ENCODE peak calls at places on chromosome 2, in nine cellular contexts. One of them, this sample, is unnamed.

GRCh38 chr2:59858540-59858939 is 694.9 kb downstream of the BCL11A start:
- DNase-seq in left ventricle myocardium inferior: no peak
- DNase-seq in Panc1: no peak
- DNase-seq in endothelial cell: no peak
- DNase-seq in brain pericyte: no peak
- DNase-seq in activated CD8-positive, alpha-beta memory T cell treated with anti-CD3 and anti-CD28 coated beads, Interleukin-2, amount 50 U/mL, for 4 hours: no peak
- DNase-seq in activated naive CD4-positive, alpha-beta T cell treated with Interleukin-2 at 50 U/mL for 16 hours: no peak
- DNase-seq in GM12864: no peak
- DNase-seq in activated CD4-positive, alpha-beta T cell treated with anti-CD3 and anti-CD28 coated beads, Interleukin-2, amount 10 ng/mL, durations not matched to agents 7 days and 5 days: no peak
- DNase-seq in this sample: no peak

GRCh38 chr2:11912980-11913379 is 166.5 kb downstream of the LPIN1 start:
- DNase-seq in left ventricle myocardium inferior: no peak
- DNase-seq in Panc1: no peak
- DNase-seq in endothelial cell: no peak
- DNase-seq in brain pericyte: no peak
- DNase-seq in activated CD8-positive, alpha-beta memory T cell treated with anti-CD3 and anti-CD28 coated beads, Interleukin-2, amount 50 U/mL, for 4 hours: no peak
- DNase-seq in activated naive CD4-positive, alpha-beta T cell treated with Interleukin-2 at 50 U/mL for 16 hours: no peak
- DNase-seq in GM12864: no peak
- DNase-seq in activated CD4-positive, alpha-beta T cell treated with anti-CD3 and anti-CD28 coated beads, Interleukin-2, amount 10 ng/mL, durations not matched to agents 7 days and 5 days: no peak
- DNase-seq in this sample: no peak

GRCh38 chr2:96548558-96549465 is 12.3 kb downstream of the ARID5A start:
- DNase-seq in left ventricle myocardium inferior: no peak
- DNase-seq in Panc1: no peak
- DNase-seq in endothelial cell: no peak
- DNase-seq in brain pericyte: no peak
- DNase-seq in activated CD8-positive, alpha-beta memory T cell treated with anti-CD3 and anti-CD28 coated beads, Interleukin-2, amount 50 U/mL, for 4 hours: no peak
- DNase-seq in activated naive CD4-positive, alpha-beta T cell treated with Interleukin-2 at 50 U/mL for 16 hours: no peak
- DNase-seq in GM12864: no peak
- DNase-seq in activated CD4-positive, alpha-beta T cell treated with anti-CD3 and anti-CD28 coated beads, Interleukin-2, amount 10 ng/mL, durations not matched to agents 7 days and 5 days: no peak
- DNase-seq in this sample: no peak

GRCh38 chr2:127197475-127198385 is 22.4 kb downstream of the CYP27C1 start:
- DNase-seq in left ventricle myocardium inferior: peak
- DNase-seq in Panc1: no peak
- DNase-seq in endothelial cell: peak
- DNase-seq in brain pericyte: no peak
- DNase-seq in activated CD8-positive, alpha-beta memory T cell treated with anti-CD3 and anti-CD28 coated beads, Interleukin-2, amount 50 U/mL, for 4 hours: peak
- DNase-seq in activated naive CD4-positive, alpha-beta T cell treated with Interleukin-2 at 50 U/mL for 16 hours: peak
- DNase-seq in GM12864: peak
- DNase-seq in activated CD4-positive, alpha-beta T cell treated with anti-CD3 and anti-CD28 coated beads, Interleukin-2, amount 10 ng/mL, durations not matched to agents 7 days and 5 days: peak
- DNase-seq in this sample: peak

GRCh38 chr2:148023861-148024260 is 3.0 kb downstream of the MBD5 start:
- DNase-seq in left ventricle myocardium inferior: no peak
- DNase-seq in Panc1: no peak
- DNase-seq in endothelial cell: no peak
- DNase-seq in brain pericyte: no peak
- DNase-seq in activated CD8-positive, alpha-beta memory T cell treated with anti-CD3 and anti-CD28 coated beads, Interleukin-2, amount 50 U/mL, for 4 hours: no peak
- DNase-seq in activated naive CD4-positive, alpha-beta T cell treated with Interleukin-2 at 50 U/mL for 16 hours: no peak
- DNase-seq in GM12864: no peak
- DNase-seq in activated CD4-positive, alpha-beta T cell treated with anti-CD3 and anti-CD28 coated beads, Interleukin-2, amount 10 ng/mL, durations not matched to agents 7 days and 5 days: peak
- DNase-seq in this sample: no peak

GRCh38 chr2:25673170-25674002 is at the start of gene DTNB:
- DNase-seq in left ventricle myocardium inferior: peak
- DNase-seq in Panc1: peak
- DNase-seq in endothelial cell: peak
- DNase-seq in brain pericyte: no peak
- DNase-seq in activated CD8-positive, alpha-beta memory T cell treated with anti-CD3 and anti-CD28 coated beads, Interleukin-2, amount 50 U/mL, for 4 hours: peak
- DNase-seq in activated naive CD4-positive, alpha-beta T cell treated with Interleukin-2 at 50 U/mL for 16 hours: peak
- DNase-seq in GM12864: no peak
- DNase-seq in activated CD4-positive, alpha-beta T cell treated with anti-CD3 and anti-CD28 coated beads, Interleukin-2, amount 10 ng/mL, durations not matched to agents 7 days and 5 days: peak
- DNase-seq in this sample: peak

GRCh38 chr2:175605989-175606841 is 395.9 kb downstream of the LNPK start:
- DNase-seq in left ventricle myocardium inferior: no peak
- DNase-seq in Panc1: no peak
- DNase-seq in endothelial cell: no peak
- DNase-seq in brain pericyte: no peak
- DNase-seq in activated CD8-positive, alpha-beta memory T cell treated with anti-CD3 and anti-CD28 coated beads, Interleukin-2, amount 50 U/mL, for 4 hours: no peak
- DNase-seq in activated naive CD4-positive, alpha-beta T cell treated with Interleukin-2 at 50 U/mL for 16 hours: no peak
- DNase-seq in GM12864: no peak
- DNase-seq in activated CD4-positive, alpha-beta T cell treated with anti-CD3 and anti-CD28 coated beads, Interleukin-2, amount 10 ng/mL, durations not matched to agents 7 days and 5 days: no peak
- DNase-seq in this sample: no peak

GRCh38 chr2:65165595-65165994 is 35.7 kb upstream of the RAB1A start:
- DNase-seq in left ventricle myocardium inferior: no peak
- DNase-seq in Panc1: no peak
- DNase-seq in endothelial cell: no peak
- DNase-seq in brain pericyte: no peak
- DNase-seq in activated CD8-positive, alpha-beta memory T cell treated with anti-CD3 and anti-CD28 coated beads, Interleukin-2, amount 50 U/mL, for 4 hours: no peak
- DNase-seq in activated naive CD4-positive, alpha-beta T cell treated with Interleukin-2 at 50 U/mL for 16 hours: no peak
- DNase-seq in GM12864: no peak
- DNase-seq in activated CD4-positive, alpha-beta T cell treated with anti-CD3 and anti-CD28 coated beads, Interleukin-2, amount 10 ng/mL, durations not matched to agents 7 days and 5 days: no peak
- DNase-seq in this sample: no peak

GRCh38 chr2:204571041-204571440 is 25.8 kb downstream of the PARD3B start:
- DNase-seq in left ventricle myocardium inferior: no peak
- DNase-seq in Panc1: no peak
- DNase-seq in endothelial cell: no peak
- DNase-seq in brain pericyte: no peak
- DNase-seq in activated CD8-positive, alpha-beta memory T cell treated with anti-CD3 and anti-CD28 coated beads, Interleukin-2, amount 50 U/mL, for 4 hours: no peak
- DNase-seq in activated naive CD4-positive, alpha-beta T cell treated with Interleukin-2 at 50 U/mL for 16 hours: no peak
- DNase-seq in GM12864: no peak
- DNase-seq in activated CD4-positive, alpha-beta T cell treated with anti-CD3 and anti-CD28 coated beads, Interleukin-2, amount 10 ng/mL, durations not matched to agents 7 days and 5 days: no peak
- DNase-seq in this sample: no peak

GRCh38 chr2:27038012-27038411 is 5.2 kb downstream of the TMEM214 start:
- DNase-seq in left ventricle myocardium inferior: no peak
- DNase-seq in Panc1: no peak
- DNase-seq in endothelial cell: no peak
- DNase-seq in brain pericyte: no peak
- DNase-seq in activated CD8-positive, alpha-beta memory T cell treated with anti-CD3 and anti-CD28 coated beads, Interleukin-2, amount 50 U/mL, for 4 hours: no peak
- DNase-seq in activated naive CD4-positive, alpha-beta T cell treated with Interleukin-2 at 50 U/mL for 16 hours: no peak
- DNase-seq in GM12864: no peak
- DNase-seq in activated CD4-positive, alpha-beta T cell treated with anti-CD3 and anti-CD28 coated beads, Interleukin-2, amount 10 ng/mL, durations not matched to agents 7 days and 5 days: no peak
- DNase-seq in this sample: no peak

GRCh38 chr2:48530033-48530804 is at the start of gene STON1:
- DNase-seq in left ventricle myocardium inferior: peak
- DNase-seq in Panc1: no peak
- DNase-seq in endothelial cell: peak
- DNase-seq in brain pericyte: no peak
- DNase-seq in activated CD8-positive, alpha-beta memory T cell treated with anti-CD3 and anti-CD28 coated beads, Interleukin-2, amount 50 U/mL, for 4 hours: peak
- DNase-seq in activated naive CD4-positive, alpha-beta T cell treated with Interleukin-2 at 50 U/mL for 16 hours: peak
- DNase-seq in GM12864: no peak
- DNase-seq in activated CD4-positive, alpha-beta T cell treated with anti-CD3 and anti-CD28 coated beads, Interleukin-2, amount 10 ng/mL, durations not matched to agents 7 days and 5 days: peak
- DNase-seq in this sample: no peak